ENCODE peak calls at places on chromosomes 6 and 20, in six cellular contexts. I, E, L, P, T and Q are unnamed samples.

GRCh38 chr20:20017852-20018245 is 687 bp downstream of the NAA20 start:
- DNase-seq in I (no peak), P (no peak), L (no peak), E (no peak), T (no peak), Q (no peak)

GRCh38 chr6:25485820-25486559 is 166.0 kb upstream of the SCGN start:
- DNase-seq in L (no peak), E (no peak), T (no peak), P (peak; percentile 37), I (peak; percentile 84), Q (no peak)

GRCh38 chr20:61896058-61896961 is 169.4 kb downstream of the TAF4 start:
- DNase-seq in T (no peak), L (no peak), I (peak; percentile 60), P (peak; percentile 33), E (peak; percentile 12), Q (no peak)

GRCh38 chr6:43780891-43781571 is 11.0 kb downstream of the VEGFA start:
- DNase-seq in I (no peak), P (no peak), T (peak; percentile 70), E (no peak), L (no peak), Q (no peak)

GRCh38 chr6:159180001-159180400 is 10.8 kb downstream of the FNDC1 start:
- DNase-seq in L (no peak), I (no peak), P (no peak), E (no peak), T (no peak), Q (no peak)

GRCh38 chr20:41135187-41135887 is 2.0 kb upstream of the PLCG1 start:
- DNase-seq in P (peak; percentile 61), E (peak; percentile 32), L (peak; percentile 82), T (no peak), I (peak; percentile 67), Q (peak; percentile 35)

GRCh38 chr6:38058022-38058421 is 238.5 kb downstream of the ZFAND3 start:
- DNase-seq in I (no peak), P (no peak), T (no peak), E (peak; percentile 58), L (no peak), Q (no peak)

GRCh38 chr20:36548704-36549627 is 7.6 kb downstream of the MYL9 start:
- DNase-seq in E (no peak), I (no peak), T (no peak), P (no peak), L (no peak), Q (no peak)

GRCh38 chr20:24792641-24793495 is 156.2 kb upstream of the CST7 start:
- DNase-seq in P (no peak), L (no peak), E (no peak), T (no peak), I (no peak), Q (no peak)

GRCh38 chr6:44049163-44049988 is 77.9 kb downstream of the MRPL14 start:
- DNase-seq in P (peak; percentile 49), T (no peak), E (no peak), L (no peak), I (no peak), Q (peak; percentile 68)

GRCh38 chr6:166567107-166567506 is 19.4 kb downstream of the RAMACL start:
- DNase-seq in L (no peak), P (no peak), E (no peak), T (no peak), I (peak; percentile 20), Q (no peak)

GRCh38 chr20:57388953-57389694 is 2.1 kb upstream of the RBM38 start:
- DNase-seq in I (peak; percentile 86), L (peak; percentile 92), E (peak; percentile 26), P (peak; percentile 90), T (no peak), Q (peak; percentile 77)

GRCh38 chr6:154307696-154308425 is 48.7 kb downstream of the IPCEF1 start:
- DNase-seq in L (no peak), T (no peak), P (no peak), E (no peak), I (no peak), Q (no peak)

GRCh38 chr6:105077592-105078463 is 102.0 kb downstream of the POPDC3 start:
- DNase-seq in L (no peak), T (no peak), P (no peak), E (peak; percentile 44), I (no peak), Q (no peak)

GRCh38 chr6:115634131-115634530 is 426.6 kb downstream of the FRK start:
- DNase-seq in T (no peak), I (no peak), L (no peak), P (no peak), E (no peak), Q (no peak)

GRCh38 chr6:108156180-108156937 is 9.5 kb upstream of the NR2E1 start:
- DNase-seq in L (no peak), I (no peak), P (no peak), E (no peak), T (no peak), Q (peak; percentile 74)

GRCh38 chr6:121932071-121933009 is 467.1 kb upstream of the HSF2 start:
- DNase-seq in I (peak; percentile 74), E (peak; percentile 61), P (no peak), T (no peak), L (peak; percentile 43), Q (no peak)

GRCh38 chr6:134293659-134294161 is 24.2 kb downstream of the SGK1 start:
- DNase-seq in E (no peak), L (no peak), T (no peak), I (no peak), P (no peak), Q (no peak)

GRCh38 chr6:130647221-130647620 is 180.0 kb upstream of the SMLR1 start:
- DNase-seq in T (no peak), E (no peak), P (no peak), I (no peak), L (no peak), Q (no peak)

GRCh38 chr6:135213616-135214015 is 32.5 kb downstream of the MYB start:
- DNase-seq in L (no peak), I (no peak), P (no peak), E (no peak), T (no peak), Q (no peak)

GRCh38 chr6:157270308-157270707 is 53.0 kb downstream of the TMEM242 start:
- DNase-seq in L (no peak), E (no peak), T (no peak), I (no peak), P (no peak), Q (no peak)

GRCh38 chr6:148203970-148204369 is 138.7 kb upstream of the SASH1 start:
- DNase-seq in E (no peak), I (no peak), L (no peak), T (no peak), P (no peak), Q (no peak)

GRCh38 chr6:64034840-64035656 is 399.4 kb downstream of the PHF3 start:
- DNase-seq in P (no peak), E (no peak), T (no peak), I (no peak), L (no peak), Q (no peak)

GRCh38 chr6:6393069-6393529 is 72.6 kb upstream of the F13A1 start:
- DNase-seq in L (no peak), T (no peak), P (no peak), E (no peak), I (no peak), Q (no peak)

GRCh38 chr6:5684320-5684719 is 322.4 kb downstream of the NRN1 start:
- DNase-seq in E (no peak), L (no peak), P (no peak), T (no peak), I (no peak), Q (no peak)

GRCh38 chr20:13841206-13841605 is 56.4 kb downstream of the NDUFAF5 start:
- DNase-seq in L (no peak), I (no peak), T (no peak), P (no peak), E (no peak), Q (no peak)
- TF ChIP-seq POLR2A in L (no peak), I (no peak), T (no peak), P (no peak), E (no peak), Q (no peak)

GRCh38 chr20:48941467-48941866 is 20.0 kb downstream of the ARFGEF2 start:
- DNase-seq in P (no peak), E (no peak), T (no peak), L (no peak), I (no peak), Q (no peak)

GRCh38 chr20:48942730-48943129 is 21.2 kb downstream of the ARFGEF2 start:
- DNase-seq in T (no peak), P (no peak), L (no peak), I (no peak), E (no peak), Q (no peak)

GRCh38 chr20:48937674-48938073 is 16.2 kb downstream of the ARFGEF2 start:
- DNase-seq in E (no peak), T (no peak), P (no peak), L (no peak), I (no peak), Q (no peak)

GRCh38 chr20:48938670-48939069 is 17.2 kb downstream of the ARFGEF2 start:
- DNase-seq in P (no peak), L (no peak), I (no peak), E (no peak), T (no peak), Q (no peak)

GRCh38 chr20:48940170-48940569 is 18.7 kb downstream of the ARFGEF2 start:
- DNase-seq in T (no peak), E (no peak), I (no peak), P (no peak), L (no peak), Q (no peak)
- H3K4me3 ChIP-seq in T (no peak overlapping the region), E (no peak overlapping the region), I (no peak overlapping the region), P (no peak overlapping the region), L (no peak overlapping the region), Q (no peak overlapping the region)

DNA sequence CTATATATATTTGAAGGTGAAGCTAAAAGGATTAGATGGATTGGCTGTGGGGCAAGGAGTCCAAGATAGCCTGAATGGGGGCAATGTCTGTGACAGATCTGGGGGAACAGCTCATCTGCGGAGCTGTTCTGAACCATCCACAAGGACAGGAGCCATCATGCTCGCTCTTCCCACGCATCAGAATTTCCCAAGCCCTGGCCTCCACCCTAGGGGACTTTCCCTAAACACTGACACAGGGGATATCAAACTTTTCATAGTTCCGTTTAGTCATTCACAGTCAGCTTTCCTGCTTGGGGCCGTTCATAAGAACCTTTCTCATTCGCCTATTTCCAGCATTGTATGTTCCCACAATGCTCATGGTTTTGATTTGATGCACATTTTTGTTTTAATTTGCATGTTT is 37.6 kb upstream of the CCN6 start:
- DNase-seq in T (no peak), P (no peak), E (no peak), I (no peak), L (no peak), Q (no peak)
- TF ChIP-seq POLR2A in T (no peak), P (no peak), E (no peak), I (no peak), L (no peak), Q (no peak)

GRCh38 chr6:137547601-137548000 is 53.4 kb upstream of the OLIG3 start:
- DNase-seq in L (no peak), E (no peak), T (no peak), P (no peak), I (no peak), Q (no peak)
- H3K4me3 ChIP-seq in L (no peak overlapping the region), E (no peak overlapping the region), T (no peak overlapping the region), P (no peak overlapping the region), I (no peak overlapping the region), Q (no peak overlapping the region)

GRCh38 chr6:45378324-45378926 is 691 bp upstream of the SUPT3H start:
- DNase-seq in E (no peak), P (peak; percentile 27), I (no peak), L (peak; percentile 64), T (no peak), Q (peak; percentile 19)
- TF ChIP-seq POLR2A in E (no peak), P (no peak), I (no peak), L (no peak), T (no peak), Q (no peak)